ENCODE peak calls at places on chromosome 17, in ten cellular contexts. One of them, this sample, is unnamed.

GRCh38 chr17:83053779-83054451 is 25.5 kb upstream of the METRNL start:
- DNase-seq in naive thymus-derived CD4-positive, alpha-beta T cell: no peak
- DNase-seq in T-helper 17 cell: no peak
- DNase-seq in H7: peak; percentile 26
- DNase-seq in stimulated activated CD8-positive, alpha-beta memory T cell treated with anti-CD3 and anti-CD28 coated beads, Interleukin-4, amount 100 ng/mL, for 24 hours: no peak
- DNase-seq in heart left ventricle: peak; percentile 45
- DNase-seq in memory B cell: no peak
- DNase-seq in stimulated activated CD4-positive, alpha-beta T cell treated with anti-CD3 and anti-CD28 coated beads, Interleukin-1b, Interleukin-23, amount 100 ng/mL, for 24 hours: no peak
- DNase-seq in GM23248: no peak
- DNase-seq in A549: no peak
- DNase-seq in this sample: no peak

GRCh38 chr17:77790143-77790829 is 168.2 kb upstream of the TNRC6C start:
- DNase-seq in T-helper 17 cell: no peak
- DNase-seq in naive thymus-derived CD4-positive, alpha-beta T cell: no peak
- DNase-seq in GM23248: no peak
- DNase-seq in memory B cell: no peak
- DNase-seq in stimulated activated CD8-positive, alpha-beta memory T cell treated with anti-CD3 and anti-CD28 coated beads, Interleukin-4, amount 100 ng/mL, for 24 hours: no peak
- DNase-seq in stimulated activated CD4-positive, alpha-beta T cell treated with anti-CD3 and anti-CD28 coated beads, Interleukin-1b, Interleukin-23, amount 100 ng/mL, for 24 hours: no peak
- DNase-seq in A549: no peak
- DNase-seq in H7: peak; percentile 88
- DNase-seq in heart left ventricle: no peak
- DNase-seq in this sample: no peak

GRCh38 chr17:77433385-77434135 is 292.8 kb downstream of the SEC14L1 start:
- DNase-seq in GM23248: peak; percentile 73
- DNase-seq in H7: no peak
- DNase-seq in A549: no peak
- DNase-seq in heart left ventricle: peak; percentile 73
- DNase-seq in memory B cell: no peak
- DNase-seq in stimulated activated CD8-positive, alpha-beta memory T cell treated with anti-CD3 and anti-CD28 coated beads, Interleukin-4, amount 100 ng/mL, for 24 hours: peak; percentile 39
- DNase-seq in naive thymus-derived CD4-positive, alpha-beta T cell: no peak
- DNase-seq in T-helper 17 cell: no peak
- DNase-seq in stimulated activated CD4-positive, alpha-beta T cell treated with anti-CD3 and anti-CD28 coated beads, Interleukin-1b, Interleukin-23, amount 100 ng/mL, for 24 hours: no peak
- DNase-seq in this sample: no peak

GRCh38 chr17:4573682-4574081 is 10.6 kb upstream of the SMTNL2 start:
- DNase-seq in naive thymus-derived CD4-positive, alpha-beta T cell: no peak
- DNase-seq in GM23248: peak; percentile 38
- DNase-seq in H7: no peak
- DNase-seq in heart left ventricle: peak; percentile 68
- DNase-seq in stimulated activated CD4-positive, alpha-beta T cell treated with anti-CD3 and anti-CD28 coated beads, Interleukin-1b, Interleukin-23, amount 100 ng/mL, for 24 hours: peak; percentile 21
- DNase-seq in T-helper 17 cell: peak; percentile 44
- DNase-seq in A549: peak; percentile 67
- DNase-seq in stimulated activated CD8-positive, alpha-beta memory T cell treated with anti-CD3 and anti-CD28 coated beads, Interleukin-4, amount 100 ng/mL, for 24 hours: peak; percentile 45
- DNase-seq in memory B cell: no peak
- DNase-seq in this sample: no peak

GRCh38 chr17:50634123-50634914 is at the start of gene ABCC3:
- DNase-seq in H7: peak; percentile 92
- DNase-seq in naive thymus-derived CD4-positive, alpha-beta T cell: no peak
- DNase-seq in stimulated activated CD8-positive, alpha-beta memory T cell treated with anti-CD3 and anti-CD28 coated beads, Interleukin-4, amount 100 ng/mL, for 24 hours: no peak
- DNase-seq in memory B cell: no peak
- DNase-seq in stimulated activated CD4-positive, alpha-beta T cell treated with anti-CD3 and anti-CD28 coated beads, Interleukin-1b, Interleukin-23, amount 100 ng/mL, for 24 hours: no peak
- DNase-seq in GM23248: peak; percentile 68
- DNase-seq in heart left ventricle: no peak
- DNase-seq in A549: peak; percentile 87
- DNase-seq in T-helper 17 cell: no peak
- DNase-seq in this sample: no peak

GRCh38 chr17:78144146-78144719 is 2.0 kb upstream of the C17orf99 start:
- DNase-seq in H7: no peak
- DNase-seq in GM23248: peak; percentile 41
- DNase-seq in naive thymus-derived CD4-positive, alpha-beta T cell: no peak
- DNase-seq in T-helper 17 cell: no peak
- DNase-seq in heart left ventricle: peak; percentile 89
- DNase-seq in stimulated activated CD8-positive, alpha-beta memory T cell treated with anti-CD3 and anti-CD28 coated beads, Interleukin-4, amount 100 ng/mL, for 24 hours: no peak
- DNase-seq in stimulated activated CD4-positive, alpha-beta T cell treated with anti-CD3 and anti-CD28 coated beads, Interleukin-1b, Interleukin-23, amount 100 ng/mL, for 24 hours: no peak
- DNase-seq in memory B cell: no peak
- DNase-seq in A549: no peak
- DNase-seq in this sample: no peak

GRCh38 chr17:75645889-75646625 is 12.8 kb downstream of the SMIM5 start:
- DNase-seq in heart left ventricle: no peak
- DNase-seq in stimulated activated CD8-positive, alpha-beta memory T cell treated with anti-CD3 and anti-CD28 coated beads, Interleukin-4, amount 100 ng/mL, for 24 hours: no peak
- DNase-seq in H7: peak; percentile 42
- DNase-seq in GM23248: no peak
- DNase-seq in naive thymus-derived CD4-positive, alpha-beta T cell: no peak
- DNase-seq in stimulated activated CD4-positive, alpha-beta T cell treated with anti-CD3 and anti-CD28 coated beads, Interleukin-1b, Interleukin-23, amount 100 ng/mL, for 24 hours: no peak
- DNase-seq in T-helper 17 cell: no peak
- DNase-seq in A549: peak; percentile 99
- DNase-seq in memory B cell: no peak
- DNase-seq in this sample: no peak

GRCh38 chr17:17154556-17154955 is 51.6 kb downstream of the PLD6 start:
- DNase-seq in T-helper 17 cell: no peak
- DNase-seq in stimulated activated CD8-positive, alpha-beta memory T cell treated with anti-CD3 and anti-CD28 coated beads, Interleukin-4, amount 100 ng/mL, for 24 hours: no peak
- DNase-seq in H7: no peak
- DNase-seq in stimulated activated CD4-positive, alpha-beta T cell treated with anti-CD3 and anti-CD28 coated beads, Interleukin-1b, Interleukin-23, amount 100 ng/mL, for 24 hours: no peak
- DNase-seq in naive thymus-derived CD4-positive, alpha-beta T cell: no peak
- DNase-seq in GM23248: no peak
- DNase-seq in heart left ventricle: no peak
- DNase-seq in A549: no peak
- DNase-seq in memory B cell: no peak
- DNase-seq in this sample: no peak

GRCh38 chr17:9342225-9342624 is 233.4 kb downstream of the STX8 start:
- DNase-seq in T-helper 17 cell: no peak
- DNase-seq in memory B cell: no peak
- DNase-seq in stimulated activated CD8-positive, alpha-beta memory T cell treated with anti-CD3 and anti-CD28 coated beads, Interleukin-4, amount 100 ng/mL, for 24 hours: no peak
- DNase-seq in H7: no peak
- DNase-seq in stimulated activated CD4-positive, alpha-beta T cell treated with anti-CD3 and anti-CD28 coated beads, Interleukin-1b, Interleukin-23, amount 100 ng/mL, for 24 hours: no peak
- DNase-seq in GM23248: no peak
- DNase-seq in naive thymus-derived CD4-positive, alpha-beta T cell: no peak
- DNase-seq in heart left ventricle: no peak
- DNase-seq in A549: no peak
- DNase-seq in this sample: no peak

GRCh38 chr17:36863676-36864075 is 73.6 kb upstream of the LHX1 start:
- DNase-seq in GM23248: no peak
- DNase-seq in stimulated activated CD4-positive, alpha-beta T cell treated with anti-CD3 and anti-CD28 coated beads, Interleukin-1b, Interleukin-23, amount 100 ng/mL, for 24 hours: no peak
- DNase-seq in stimulated activated CD8-positive, alpha-beta memory T cell treated with anti-CD3 and anti-CD28 coated beads, Interleukin-4, amount 100 ng/mL, for 24 hours: no peak
- DNase-seq in A549: no peak
- DNase-seq in memory B cell: no peak
- DNase-seq in naive thymus-derived CD4-positive, alpha-beta T cell: no peak
- DNase-seq in H7: no peak
- DNase-seq in heart left ventricle: no peak
- DNase-seq in T-helper 17 cell: no peak
- DNase-seq in this sample: no peak

GRCh38 chr17:31695456-31696090 is 163.5 kb downstream of the COPRS start:
- DNase-seq in memory B cell: no peak
- DNase-seq in H7: no peak
- DNase-seq in GM23248: peak; percentile 78
- DNase-seq in T-helper 17 cell: no peak
- DNase-seq in A549: no peak
- DNase-seq in stimulated activated CD4-positive, alpha-beta T cell treated with anti-CD3 and anti-CD28 coated beads, Interleukin-1b, Interleukin-23, amount 100 ng/mL, for 24 hours: no peak
- DNase-seq in stimulated activated CD8-positive, alpha-beta memory T cell treated with anti-CD3 and anti-CD28 coated beads, Interleukin-4, amount 100 ng/mL, for 24 hours: no peak
- DNase-seq in heart left ventricle: no peak
- DNase-seq in naive thymus-derived CD4-positive, alpha-beta T cell: no peak
- DNase-seq in this sample: no peak

GRCh38 chr17:31095239-31096105 is 695 bp downstream of the NF1 start:
- DNase-seq in naive thymus-derived CD4-positive, alpha-beta T cell: peak; percentile 23
- DNase-seq in stimulated activated CD8-positive, alpha-beta memory T cell treated with anti-CD3 and anti-CD28 coated beads, Interleukin-4, amount 100 ng/mL, for 24 hours: no peak
- DNase-seq in heart left ventricle: peak; percentile 44
- DNase-seq in A549: peak; percentile 60
- DNase-seq in GM23248: peak; percentile 78
- DNase-seq in stimulated activated CD4-positive, alpha-beta T cell treated with anti-CD3 and anti-CD28 coated beads, Interleukin-1b, Interleukin-23, amount 100 ng/mL, for 24 hours: peak; percentile 1
- DNase-seq in T-helper 17 cell: peak; percentile 11
- DNase-seq in memory B cell: peak; percentile 6
- DNase-seq in H7: peak; percentile 88
- DNase-seq in this sample: no peak